ENCODE peak calls at places on chromosomes 4 and X, in nine cellular contexts. V is CD8-positive, alpha-beta T cell; T is IMR-90; K is nephron progenitor cell; B is cardiac fibroblast; I is uterus; R is coronary artery; E is fibroblast of lung; N is BJ. P is an unnamed sample.

GRCh38 chr4:121674696-121675095 is 22.1 kb downstream of the ANXA5 start:
- DNase-seq in V (no peak), N (no peak), B (no peak), E (no peak), I (no peak), K (no peak), T (no peak), R (no peak), P (no peak)

GRCh38 chr4:151865327-151865726 is 104.5 kb upstream of the GATB start:
- DNase-seq in K (no peak), T (no peak), B (no peak), R (no peak), E (no peak), I (peak), N (no peak), V (no peak), P (no peak)

GRCh38 chr4:43071069-43071468 is 178.6 kb downstream of the GRXCR1 start:
- DNase-seq in K (no peak), N (no peak), E (no peak), I (no peak), B (no peak), R (no peak), V (no peak), T (no peak), P (no peak)

GRCh38 chr4:15913631-15913970 is 24.9 kb downstream of the FGFBP1 start:
- DNase-seq in T (peak), I (no peak), N (peak), K (no peak), V (no peak), E (peak), R (no peak), B (peak), P (no peak)

GRCh38 chrX:15686818-15687685 is 22.4 kb upstream of the CLTRN start:
- DNase-seq in E (peak), N (no peak), K (peak), T (peak), V (peak), B (peak), I (peak), R (no peak), P (peak)

GRCh38 chr4:157172011-157172410 is 48.5 kb upstream of the GRIA2 start:
- DNase-seq in N (no peak), V (no peak), I (no peak), B (peak), R (no peak), K (no peak), E (peak), T (peak), P (no peak)

GRCh38 chr4:173171098-173171497 is 2.5 kb downstream of the GALNT7 start:
- DNase-seq in E (peak), V (no peak), N (no peak), K (no peak), T (peak), I (no peak), R (no peak), B (peak), P (no peak)

GRCh38 chrX:44162964-44163475 is 180.5 kb downstream of the EFHC2 start:
- DNase-seq in T (no peak), K (no peak), I (no peak), N (no peak), E (peak), V (no peak), R (no peak), B (no peak), P (no peak)

GRCh38 chr4:9996319-9997110 is 24.8 kb downstream of the SLC2A9 start:
- DNase-seq in R (no peak), B (peak), N (no peak), K (no peak), T (peak), V (no peak), E (peak), I (no peak), P (no peak)

GRCh38 chrX:131279617-131280016 is 9.5 kb downstream of the IGSF1 start:
- DNase-seq in V (no peak), K (no peak), N (no peak), R (no peak), B (no peak), E (no peak), I (no peak), T (no peak), P (no peak)

GRCh38 chrX:112630187-112630586 is 49.6 kb downstream of the LHFPL1 start:
- DNase-seq in I (no peak), V (no peak), E (peak), B (peak), K (no peak), R (no peak), T (no peak), N (no peak), P (no peak)

GRCh38 chrX:14032383-14032782 is 2.7 kb upstream of the GEMIN8 start:
- DNase-seq in R (no peak), V (peak), B (peak), N (no peak), I (peak), E (peak), K (peak), T (peak), P (peak)

GRCh38 chrX:87110142-87110541 is 407.5 kb upstream of the KLHL4 start:
- DNase-seq in B (no peak), N (no peak), V (no peak), K (no peak), E (no peak), T (no peak), R (no peak), I (no peak), P (no peak)

DNA sequence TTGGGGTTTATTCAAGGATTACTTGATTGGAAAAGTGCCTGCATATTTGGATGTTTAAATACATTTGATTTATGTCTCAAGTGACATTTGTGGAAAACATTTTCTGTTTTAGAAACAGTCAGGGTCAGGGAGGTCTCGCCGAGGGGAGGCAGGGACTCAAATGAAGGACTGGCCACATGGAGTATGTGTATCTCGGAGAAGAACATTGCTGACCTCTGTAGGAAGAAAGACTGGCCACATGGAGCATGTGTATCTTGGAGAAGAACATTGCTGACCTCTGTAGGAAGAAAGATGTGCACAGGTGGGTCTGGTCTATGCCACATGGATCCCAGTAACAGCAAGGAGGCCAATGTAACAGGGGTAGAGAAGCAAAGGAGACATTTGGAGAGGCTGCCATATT is 233.6 kb downstream of the TRIML1 start:
- DNase-seq in K (no peak), T (peak), V (no peak), N (no peak), E (no peak), B (peak), I (no peak), R (no peak), P (no peak)
- TF ChIP-seq CTCF in K (no peak), T (peak), V (no peak), N (no peak), E (no peak), B (peak), I (no peak), R (no peak), P (no peak)

GRCh38 chr4:142719854-142720541 is 126.1 kb downstream of the INPP4B start:
- DNase-seq in I (no peak), V (no peak), E (peak), N (no peak), B (peak), T (peak), K (no peak), R (no peak), P (no peak)
- TF ChIP-seq CTCF in I (peak), V (peak), E (peak), N (peak), B (peak), T (peak), K (peak), R (peak), P (peak)

GRCh38 chr4:74790652-74791051 is 3.7 kb downstream of the BTC start:
- DNase-seq in E (no peak), B (no peak), K (no peak), T (no peak), V (no peak), N (no peak), R (no peak), I (no peak), P (no peak)

GRCh38 chr4:74789518-74789917 is 4.8 kb downstream of the BTC start:
- DNase-seq in I (no peak), T (no peak), N (no peak), B (no peak), K (no peak), E (no peak), V (no peak), R (no peak), P (no peak)

GRCh38 chr4:74796631-74797030 is 2.3 kb upstream of the BTC start:
- DNase-seq in R (no peak), E (no peak), I (no peak), B (no peak), T (no peak), K (no peak), N (no peak), V (no peak), P (no peak)

GRCh38 chr4:74793757-74794340 is 474 bp downstream of the BTC start:
- DNase-seq in I (peak), E (peak), V (no peak), N (no peak), T (no peak), K (peak), B (peak), R (peak), P (no peak)

GRCh38 chr4:74794341-74794801 is at the start of gene BTC:
- DNase-seq in E (peak), K (peak), B (peak), T (no peak), I (peak), N (no peak), R (peak), V (no peak), P (no peak)
- TF ChIP-seq CTCF in E (peak), K (no peak), B (peak), T (peak), I (peak), N (peak), R (no peak), V (no peak), P (no peak)

DNA sequence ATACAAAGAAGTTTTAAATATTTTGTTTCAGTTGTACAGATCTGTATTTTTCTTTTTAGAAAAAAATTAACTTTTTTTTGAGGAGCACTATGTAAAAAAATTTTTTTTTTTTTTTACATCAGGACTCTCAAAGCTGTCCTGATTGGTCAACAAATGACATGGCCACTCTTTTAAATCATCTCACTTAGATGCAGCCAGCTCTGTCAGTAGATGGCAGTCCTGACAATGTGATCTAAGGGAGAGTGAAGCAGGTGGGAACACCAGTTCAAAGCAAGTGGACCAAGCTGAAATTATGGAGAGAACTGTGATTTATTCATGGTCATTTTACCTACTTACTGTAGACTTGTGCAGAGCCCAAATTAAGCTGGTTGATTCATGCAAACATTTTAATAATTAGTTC is 174.6 kb upstream of the GPRIN3 start:
- DNase-seq in I (no peak), K (no peak), R (no peak), N (no peak), V (no peak), T (peak), B (peak), E (peak), P (no peak)
- TF ChIP-seq CTCF in I (peak), K (no peak), R (no peak), N (no peak), V (no peak), T (peak), B (peak), E (no peak), P (no peak)

DNA sequence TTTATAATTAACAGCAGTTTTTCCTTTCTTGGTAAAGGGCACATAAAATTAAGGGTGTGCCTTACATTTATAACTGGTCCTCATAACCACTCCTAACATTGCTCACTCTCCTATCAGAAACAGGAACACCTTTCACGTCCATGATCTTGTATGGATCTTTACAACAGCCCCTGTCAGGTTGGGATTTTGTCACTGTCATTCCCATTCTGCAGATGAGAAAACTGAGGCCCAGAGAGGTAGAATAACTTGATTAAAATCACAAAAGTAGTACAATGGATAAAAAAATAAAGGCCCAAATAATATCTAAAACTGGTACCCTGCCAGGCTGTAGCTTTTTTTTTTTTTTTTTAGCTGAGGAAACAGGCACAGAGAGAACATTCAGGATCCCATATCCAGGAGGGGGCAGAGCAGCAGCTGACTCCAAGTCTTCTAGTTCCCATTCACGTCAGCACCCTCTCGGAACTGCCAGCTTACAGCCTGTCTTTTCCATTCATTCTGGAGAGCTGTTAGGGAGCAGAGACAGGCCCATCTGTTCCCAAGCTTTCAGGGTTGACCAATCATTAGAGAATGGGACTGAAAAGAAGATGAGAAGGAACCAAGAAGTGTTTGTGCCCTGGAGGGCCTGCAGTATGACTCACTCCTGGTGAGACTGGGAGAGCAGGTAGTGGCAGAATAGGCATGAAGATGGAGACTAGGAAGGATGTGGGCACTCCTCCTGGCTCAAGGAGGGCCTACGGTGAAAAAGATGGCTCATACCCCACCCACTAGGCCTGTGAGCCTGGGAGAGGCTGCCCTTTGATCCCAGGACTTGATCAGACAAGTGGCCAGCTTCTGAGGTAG is 7.3 kb downstream of the SUV39H1 start:
- DNase-seq in E (peak), V (no peak), T (peak), N (peak), R (no peak), K (no peak), I (no peak), B (peak), P (no peak)
- TF ChIP-seq CTCF in E (peak), V (no peak), T (no peak), N (peak), R (no peak), K (no peak), I (no peak), B (no peak), P (no peak)

GRCh38 chrX:120406638-120407037 is 44.7 kb downstream of the ATP1B4 start:
- DNase-seq in R (no peak), N (no peak), B (no peak), T (no peak), K (no peak), I (no peak), E (no peak), V (no peak), P (no peak)
- TF ChIP-seq CTCF in R (no peak), N (no peak), B (no peak), T (no peak), K (no peak), I (no peak), E (no peak), V (no peak), P (no peak)

GRCh38 chrX:10568428-10568827 is 52.0 kb downstream of the MID1 start:
- DNase-seq in T (no peak), B (no peak), N (no peak), E (peak), I (no peak), K (no peak), R (no peak), V (no peak), P (no peak)

GRCh38 chrX:10569946-10570345 is 50.4 kb downstream of the MID1 start:
- DNase-seq in R (no peak), V (no peak), N (no peak), T (peak), I (no peak), B (peak), K (no peak), E (peak), P (no peak)

GRCh38 chrX:10567136-10567535 is 53.2 kb downstream of the MID1 start:
- DNase-seq in E (no peak), B (no peak), T (no peak), I (no peak), R (no peak), V (no peak), K (no peak), N (no peak), P (no peak)

GRCh38 chrX:10566726-10567097 is 53.7 kb downstream of the MID1 start:
- DNase-seq in I (no peak), B (no peak), E (no peak), V (no peak), T (no peak), K (no peak), R (no peak), N (no peak), P (no peak)

GRCh38 chrX:10564484-10564883 is 55.9 kb downstream of the MID1 start:
- DNase-seq in B (no peak), R (no peak), E (no peak), N (no peak), T (no peak), K (no peak), V (no peak), I (no peak), P (no peak)
- TF ChIP-seq CTCF in B (no peak), R (no peak), E (no peak), N (no peak), T (no peak), K (no peak), V (no peak), I (no peak), P (no peak)

GRCh38 chrX:24515447-24515846 is 50.4 kb downstream of the PDK3 start:
- DNase-seq in I (no peak), K (no peak), B (peak), E (peak), V (no peak), R (no peak), N (no peak), T (peak), P (no peak)
- TF ChIP-seq CTCF in I (peak), K (peak), B (no peak), E (no peak), V (no peak), R (no peak), N (peak), T (no peak), P (no peak)

GRCh38 chrX:30637874-30638793 is 15.1 kb upstream of the GK start:
- DNase-seq in N (no peak), E (no peak), I (no peak), T (no peak), B (no peak), R (no peak), V (no peak), K (no peak), P (no peak)

GRCh38 chrX:30635630-30636029 is 17.6 kb upstream of the GK start:
- DNase-seq in B (peak), N (no peak), R (no peak), V (no peak), I (no peak), T (peak), K (no peak), E (no peak), P (no peak)
- TF ChIP-seq CTCF in B (peak), N (peak), R (no peak), V (peak), I (no peak), T (peak), K (peak), E (peak), P (peak)

DNA sequence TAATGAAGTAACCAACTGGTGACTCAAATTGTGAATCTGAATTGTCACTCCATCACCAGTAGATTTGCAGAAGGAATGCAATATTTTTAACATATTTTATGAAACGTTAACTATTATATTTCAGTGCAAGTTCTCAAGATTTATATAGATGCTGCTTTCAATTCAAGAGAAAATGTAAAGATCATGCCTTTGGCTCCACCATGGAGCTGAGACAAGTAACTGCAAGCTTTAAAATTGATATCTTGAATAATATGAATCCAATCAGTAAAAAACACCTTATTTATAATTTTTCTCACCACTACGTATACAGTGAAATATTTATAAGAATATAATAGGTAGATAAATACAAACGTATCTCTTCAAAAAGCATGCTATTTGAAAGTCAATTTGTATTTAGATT is 27.8 kb upstream of the GALNTL6 start:
- DNase-seq in K (no peak), B (no peak), E (no peak), I (no peak), N (no peak), V (no peak), R (no peak), T (no peak), P (no peak)
- TF ChIP-seq CTCF in K (no peak), B (no peak), E (no peak), I (no peak), N (no peak), V (no peak), R (no peak), T (no peak), P (no peak)